ENCODE peak calls at places on chromosomes 16 and 17, in six cellular contexts. F, U, Y, T, J and M are unnamed samples.

GRCh38 chr17:38674013-38674748 is 576 bp downstream of the EPOP start:
- DNase-seq in J (no peak), U (no peak), T (no peak), Y (no peak), F (no peak), M (peak)

GRCh38 chr16:1026057-1026783 is 44.6 kb downstream of the SOX8 start:
- DNase-seq in J (no peak), Y (no peak), T (no peak), U (no peak), F (no peak), M (no peak)

GRCh38 chr16:87897563-87898505 is 28.5 kb upstream of the SLC7A5 start:
- DNase-seq in J (no peak), Y (no peak), U (no peak), T (no peak), F (no peak), M (no peak)

GRCh38 chr16:49859139-49859947 is 3.4 kb upstream of the ZNF423 start:
- DNase-seq in Y (no peak), U (peak), F (no peak), T (peak), J (no peak), M (no peak)

GRCh38 chr17:50445730-50446305 is 19.8 kb downstream of the ACSF2 start:
- DNase-seq in F (no peak), J (no peak), U (no peak), Y (no peak), T (no peak), M (no peak)

GRCh38 chr17:69492410-69493071 is 78.0 kb downstream of the MAP2K6 start:
- DNase-seq in T (peak), U (peak), Y (peak), J (peak), F (no peak), M (peak)

GRCh38 chr17:62718420-62718819 is 89.7 kb downstream of the MARCHF10 start:
- DNase-seq in F (no peak), Y (peak), T (peak), J (no peak), U (peak), M (peak)

GRCh38 chr16:31118223-31119155 is 1.0 kb downstream of the KAT8 start:
- DNase-seq in U (peak), T (no peak), J (no peak), F (no peak), Y (peak), M (peak)

GRCh38 chr17:59848778-59849177 is 44.0 kb downstream of the TUBD1 start:
- DNase-seq in F (no peak), Y (peak), U (peak), T (no peak), J (no peak), M (no peak)

GRCh38 chr17:36131436-36131835 is 27.8 kb downstream of the CCL4 start:
- DNase-seq in U (no peak), Y (no peak), T (no peak), F (no peak), J (no peak), M (no peak)

GRCh38 chr17:36934144-36934758 is 3.0 kb upstream of the LHX1 start:
- DNase-seq in Y (no peak), J (no peak), U (no peak), F (no peak), T (peak), M (no peak)

GRCh38 chr17:48555183-48555615 is 10.3 kb upstream of the HOXB2 start:
- DNase-seq in T (no peak), F (no peak), J (no peak), Y (peak), U (peak), M (no peak)

GRCh38 chr17:29155235-29155965 is 24.8 kb downstream of the MYO18A start:
- DNase-seq in T (peak), Y (peak), J (no peak), F (no peak), U (peak), M (peak)

GRCh38 chr17:81026266-81027036 is 8.5 kb upstream of the BAIAP2 start:
- DNase-seq in Y (no peak), J (no peak), F (no peak), T (no peak), U (no peak), M (no peak)

GRCh38 chr16:3013491-3013951 is 798 bp downstream of the CLDN9 start:
- DNase-seq in Y (no peak), F (no peak), J (no peak), U (no peak), T (peak), M (no peak)

GRCh38 chr17:29154516-29155234 is 25.5 kb downstream of the MYO18A start:
- DNase-seq in F (no peak), J (no peak), T (no peak), U (no peak), Y (no peak), M (no peak)

GRCh38 chr17:80909635-80910034 is 82.0 kb upstream of the CHMP6 start:
- DNase-seq in F (no peak), U (no peak), J (no peak), Y (no peak), T (no peak), M (no peak)

GRCh38 chr17:81340606-81341346 is 45.7 kb upstream of the SLC38A10 start:
- DNase-seq in U (peak), T (peak), Y (no peak), J (no peak), F (no peak), M (no peak)

GRCh38 chr16:1081734-1082265 is 9.3 kb downstream of the SSTR5 start:
- DNase-seq in U (no peak), J (no peak), Y (no peak), F (no peak), T (no peak), M (no peak)

GRCh38 chr17:22703204-22703603 is 1010.9 kb downstream of the KCNJ18 start:
- DNase-seq in U (no peak), Y (no peak), T (no peak), J (no peak), F (no peak), M (no peak)

GRCh38 chr16:55146939-55147338 is 177.1 kb upstream of the IRX6 start:
- DNase-seq in J (no peak), Y (no peak), T (no peak), F (no peak), U (no peak), M (no peak)

GRCh38 chr16:12303649-12304048 is 327.1 kb downstream of the SNX29 start:
- DNase-seq in U (no peak), T (no peak), J (no peak), F (no peak), Y (peak), M (no peak)

GRCh38 chr17:66514227-66514806 is 211.9 kb downstream of the PRKCA start:
- DNase-seq in Y (peak), U (peak), F (no peak), T (no peak), J (no peak), M (no peak)

GRCh38 chr17:67558740-67559380 is 158.9 kb upstream of the NOL11 start:
- DNase-seq in F (no peak), T (no peak), U (peak), J (no peak), Y (peak), M (no peak)

GRCh38 chr17:78416791-78417530 is 38.5 kb downstream of the PGS1 start:
- DNase-seq in T (no peak), U (peak), F (no peak), Y (no peak), J (no peak), M (no peak)
- H3K14ac ChIP-seq in T (no peak), U (peak), F (no peak), Y (peak), J (no peak), M (peak)

GRCh38 chr17:43854498-43854897 is 7.5 kb downstream of the CD300LG start:
- DNase-seq in Y (no peak), U (no peak), T (no peak), J (no peak), F (no peak), M (no peak)
- H3K14ac ChIP-seq in Y (no peak), U (no peak), T (no peak), J (no peak), F (no peak), M (no peak)

GRCh38 chr17:3381957-3382356 is 4.2 kb downstream of the OR3A2 start:
- DNase-seq in F (no peak), J (no peak), U (no peak), Y (no peak), T (no peak), M (no peak)

DNA sequence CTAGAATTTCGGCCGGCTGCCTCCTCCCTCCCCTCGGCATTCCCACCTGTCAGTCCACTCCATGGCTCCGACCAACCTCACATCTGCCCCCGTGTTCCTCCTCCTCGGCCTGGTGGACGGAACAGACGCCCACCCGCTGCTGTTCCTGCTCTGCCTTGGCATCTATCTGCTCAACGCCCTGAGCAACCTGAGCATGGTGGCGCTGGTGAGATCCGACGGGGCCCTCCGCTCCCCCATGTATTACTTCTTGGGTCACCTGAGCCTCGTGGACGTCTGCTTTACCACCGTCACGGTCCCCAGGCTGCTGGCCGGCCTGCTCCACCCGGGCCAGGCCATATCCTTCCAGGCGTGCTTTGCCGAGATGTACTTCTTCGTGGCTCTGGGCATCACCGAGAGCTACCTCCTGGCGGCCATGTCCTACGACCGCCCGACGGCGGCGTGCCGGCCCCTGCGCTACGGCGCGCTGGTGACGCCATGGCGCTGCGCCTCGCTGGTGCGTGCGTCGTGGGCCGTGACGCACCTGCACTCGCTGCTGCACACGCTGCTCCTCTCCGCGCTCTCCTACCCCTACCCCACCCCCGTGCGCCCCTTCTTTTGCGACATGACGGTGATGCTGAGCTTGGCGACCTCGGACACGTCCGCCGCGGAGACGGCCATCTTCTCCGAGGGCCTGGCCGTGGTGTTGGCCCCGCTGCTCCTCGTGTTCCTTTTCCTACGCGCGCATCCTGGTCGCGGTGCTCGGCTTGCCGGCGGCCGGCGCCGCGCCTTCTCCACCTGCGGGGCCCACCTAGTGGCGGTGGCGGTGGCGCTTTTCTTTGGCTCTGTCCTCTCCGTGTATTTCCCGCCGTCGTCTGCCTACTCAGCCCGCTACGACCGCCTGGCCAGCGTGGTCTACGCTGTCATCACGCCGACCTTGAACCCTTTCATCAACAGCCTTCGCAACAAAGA is at the start of gene OR3A2:
- DNase-seq in Y (no peak), U (no peak), J (no peak), F (no peak), T (peak), M (no peak)
- H3K14ac ChIP-seq in Y (no peak), U (no peak), J (no peak), F (peak), T (no peak), M (no peak)

GRCh38 chr17:12966413-12966812 is 51.4 kb downstream of the ELAC2 start:
- DNase-seq in F (no peak), Y (no peak), U (no peak), J (no peak), T (no peak), M (no peak)

GRCh38 chr17:12964840-12965239 is 53.0 kb downstream of the ELAC2 start:
- DNase-seq in T (no peak), U (no peak), F (no peak), J (no peak), Y (no peak), M (no peak)

GRCh38 chr17:12967962-12968361 is 49.9 kb downstream of the ELAC2 start:
- DNase-seq in F (no peak), Y (no peak), T (no peak), U (no peak), J (no peak), M (no peak)

GRCh38 chr17:12964162-12964561 is 53.7 kb downstream of the ELAC2 start:
- DNase-seq in Y (no peak), T (no peak), U (no peak), F (no peak), J (no peak), M (no peak)

DNA sequence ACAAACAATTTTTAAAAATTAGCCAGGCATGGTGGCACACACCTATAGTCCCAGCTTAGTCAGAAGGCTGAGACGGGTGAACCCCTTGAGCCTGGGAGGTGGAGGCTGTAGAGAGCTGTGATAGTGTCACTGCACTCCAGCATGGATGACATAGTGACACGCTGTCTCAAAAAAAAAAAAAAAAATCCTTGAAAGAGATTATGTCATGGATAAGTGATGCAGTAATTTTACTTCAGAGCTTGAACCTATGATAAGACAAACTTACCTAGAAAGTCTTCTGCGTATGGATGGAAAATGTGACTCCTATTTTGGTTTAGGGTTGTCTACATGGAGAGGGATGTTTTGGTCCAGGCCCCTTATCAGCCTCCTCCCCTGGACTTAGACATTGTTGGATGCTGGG is 51.8 kb downstream of the ELAC2 start:
- DNase-seq in Y (no peak), F (no peak), U (no peak), J (no peak), T (no peak), M (no peak)
- H3K14ac ChIP-seq in Y (no peak), F (no peak), U (no peak), J (no peak), T (no peak), M (no peak)

DNA sequence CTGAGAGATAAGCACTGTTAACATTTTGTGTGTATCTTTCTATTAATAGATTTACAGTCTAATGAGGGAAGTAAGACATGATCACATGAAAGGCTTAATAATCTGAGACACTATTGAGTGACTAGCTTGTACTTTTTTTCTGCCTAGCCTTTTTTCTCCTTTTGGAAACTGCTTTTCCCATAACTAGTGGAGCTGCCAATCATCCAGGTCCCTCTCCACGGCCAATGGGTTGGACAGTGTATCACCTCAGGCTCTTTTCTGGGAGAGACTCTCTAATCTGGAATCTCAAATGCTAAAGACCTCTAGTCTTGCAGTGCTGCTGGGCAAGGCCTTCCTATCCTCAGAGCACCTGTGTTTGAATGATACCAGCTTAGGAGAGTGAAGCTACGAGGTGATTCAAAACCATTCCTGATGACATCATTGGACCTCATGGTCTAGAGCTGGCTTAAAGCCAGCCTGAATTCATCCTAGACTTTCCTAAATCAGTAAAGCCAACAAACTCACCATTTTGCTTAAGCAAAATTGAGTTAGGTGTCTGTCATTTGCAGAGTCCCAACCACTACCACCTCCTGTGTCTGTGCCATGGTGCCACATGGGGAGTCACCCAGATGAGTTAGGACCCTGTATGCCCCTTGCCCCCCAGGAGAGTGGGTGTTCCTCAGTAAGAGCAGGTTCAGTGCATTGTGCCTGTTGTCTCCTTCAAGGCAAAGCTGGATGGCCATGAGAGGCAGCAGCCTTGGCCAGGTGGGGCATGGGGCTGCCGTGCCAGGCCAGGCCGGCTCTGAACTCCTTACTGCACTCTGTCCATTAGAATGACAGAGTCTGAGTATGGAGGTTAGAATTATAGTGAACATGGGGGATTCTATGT is 62.9 kb downstream of the SPECC1 start:
- DNase-seq in T (no peak), F (no peak), J (no peak), U (no peak), Y (no peak), M (no peak)
- H3K14ac ChIP-seq in T (no peak), F (no peak), J (no peak), U (peak), Y (no peak), M (no peak)

GRCh38 chr16:66537236-66537635 is 12.7 kb downstream of the TK2 start:
- DNase-seq in T (no peak), J (no peak), Y (no peak), U (no peak), F (no peak), M (no peak)
- H3K14ac ChIP-seq in T (no peak), J (no peak), Y (no peak), U (no peak), F (no peak), M (no peak)